ENCODE peak calls at places on chromosomes 3 and 15, in four cellular contexts. S is effector memory CD4-positive, alpha-beta T cell; V is CD8-positive, alpha-beta memory T cell; W is right atrium auricular region. C is an unnamed sample.

GRCh38 chr3:29335438-29335837 is 54.6 kb downstream of the RBMS3 start:
- DNase-seq in S (no peak), V (no peak), W (peak; percentile 89), C (no peak)

GRCh38 chr3:143604849-143605660 is 243.2 kb downstream of the SLC9A9 start:
- DNase-seq in S (no peak), V (no peak), W (no peak), C (no peak)

GRCh38 chr15:80093854-80094418 is 34.5 kb downstream of the ZFAND6 start:
- DNase-seq in S (no peak), V (no peak), W (no peak), C (no peak)

GRCh38 chr3:39990532-39990931 is 181.1 kb downstream of the MYRIP start:
- DNase-seq in S (no peak), V (no peak), W (no peak), C (no peak)

GRCh38 chr3:188264231-188265213 is 110.6 kb downstream of the LPP start:
- DNase-seq in S (no peak), V (no peak), W (peak; percentile 74), C (no peak)

GRCh38 chr3:135694142-135694541 is 271.4 kb upstream of the PPP2R3A start:
- DNase-seq in S (no peak), V (no peak), W (no peak), C (no peak)

GRCh38 chr3:2218375-2218774 is 119.7 kb downstream of the CNTN4 start:
- DNase-seq in S (no peak), V (no peak), W (no peak), C (no peak)

GRCh38 chr15:80512729-80513670 is 108.8 kb downstream of the ARNT2 start:
- DNase-seq in S (no peak), V (no peak), W (no peak), C (no peak)

GRCh38 chr3:30311781-30312180 is 294.6 kb upstream of the TGFBR2 start:
- DNase-seq in S (no peak), V (no peak), W (no peak), C (no peak)

GRCh38 chr3:37715358-37715757 is 146.3 kb upstream of the CTDSPL start:
- DNase-seq in S (no peak), V (no peak), W (no peak), C (no peak)

GRCh38 chr3:189652042-189652441 is 20.9 kb downstream of the TP63 start:
- DNase-seq in S (no peak), V (no peak), W (no peak), C (no peak)

GRCh38 chr3:192482391-192482790 is 244.9 kb downstream of the FGF12 start:
- DNase-seq in S (no peak), V (no peak), W (no peak), C (no peak)

GRCh38 chr3:12910356-12911099 is 69.2 kb upstream of the RPL32 start:
- DNase-seq in S (no peak), V (no peak), W (no peak), C (no peak)

GRCh38 chr15:79970921-79971434 is at the start of gene BCL2A1:
- DNase-seq in S (no peak), V (peak; percentile 70), W (peak; percentile 59), C (peak; percentile 77)

GRCh38 chr3:135637033-135637432 is 328.5 kb upstream of the PPP2R3A start:
- DNase-seq in S (no peak), V (no peak), W (no peak), C (no peak)

GRCh38 chr3:38102073-38102844 is 34.7 kb downstream of the ACAA1 start:
- DNase-seq in S (no peak), V (no peak), W (no peak), C (no peak)

GRCh38 chr3:171833775-171834460 is 9.2 kb upstream of the TMEM212 start:
- DNase-seq in S (no peak), V (no peak), W (no peak), C (no peak)

GRCh38 chr15:89845305-89845893 is 30.7 kb upstream of the ANPEP start:
- DNase-seq in S (no peak), V (no peak), W (no peak), C (no peak)
- H3K4me3 ChIP-seq in S (no peak overlapping the region), V (no peak overlapping the region), W (no peak overlapping the region), C (no peak overlapping the region)

GRCh38 chr3:194389269-194389668 is 9.8 kb downstream of the GP5 start:
- DNase-seq in S (no peak), V (no peak), W (peak; percentile 13), C (no peak)
- H3K27ac ChIP-seq in S (no peak overlapping the region), V (no peak overlapping the region), W (no peak overlapping the region), C (no peak overlapping the region)

DNA sequence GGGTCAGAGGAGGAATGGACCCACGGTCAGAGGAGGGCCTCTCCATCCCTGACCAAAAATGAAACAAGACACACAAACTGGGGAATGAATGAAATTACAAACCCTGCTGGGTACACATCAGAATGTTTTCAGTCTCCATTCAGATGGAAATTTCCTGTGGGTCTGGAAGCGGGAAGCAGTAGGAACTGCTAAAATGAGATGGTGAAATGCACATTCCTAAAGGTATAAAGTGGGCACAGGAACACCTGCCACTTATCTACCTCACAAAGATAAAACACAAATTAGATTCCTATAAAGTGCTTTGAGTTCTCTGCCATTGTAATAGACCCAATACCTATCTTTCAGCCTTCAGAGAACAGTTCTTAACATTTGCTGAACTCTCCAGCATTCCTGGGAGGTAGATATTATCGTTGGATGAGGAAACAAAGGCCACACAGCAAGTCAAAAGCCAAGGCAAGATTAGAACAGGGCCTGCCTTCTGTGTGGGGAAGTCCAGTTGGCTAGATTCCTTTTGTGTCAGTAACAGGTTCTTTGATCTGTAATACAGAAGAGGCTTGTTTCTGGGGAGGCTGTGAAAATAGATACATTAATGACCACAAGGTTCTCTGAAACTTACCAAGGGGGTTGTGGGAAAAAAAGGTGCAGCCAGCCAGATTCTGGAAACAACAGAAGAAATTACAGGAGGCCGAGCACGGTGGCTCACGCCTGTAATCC is 98.4 kb downstream of the IGF2BP2 start:
- DNase-seq in S (no peak), V (no peak), W (no peak), C (no peak)
- H3K4me3 ChIP-seq in S (no peak overlapping the region), V (no peak overlapping the region), W (no peak overlapping the region), C (no peak overlapping the region)

GRCh38 chr3:190886945-190887344 is 24.5 kb upstream of the GMNC start:
- DNase-seq in S (no peak), V (no peak), W (no peak), C (no peak)
- H3K27ac ChIP-seq in S (no peak overlapping the region), V (no peak overlapping the region), W (no peak overlapping the region), C (no peak overlapping the region)

DNA sequence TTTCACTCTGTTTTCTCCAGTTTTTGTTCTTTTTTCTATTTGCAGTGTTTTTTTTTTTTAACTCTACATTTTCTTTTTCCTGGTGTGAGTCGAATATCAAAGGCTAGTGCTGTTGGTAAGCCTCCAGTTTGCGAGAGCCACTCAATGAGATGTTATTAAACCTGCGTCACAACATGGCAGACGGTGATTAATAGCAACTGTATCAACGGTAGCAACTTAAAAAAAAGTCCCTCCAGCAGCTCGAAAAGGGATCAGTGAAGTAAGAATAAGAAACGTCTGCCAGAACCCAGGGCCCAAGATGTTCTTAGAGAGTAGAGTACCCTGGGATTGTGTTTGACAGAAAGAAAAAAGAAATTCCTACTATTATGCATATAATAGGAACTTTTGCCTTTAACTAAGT is 84.1 kb downstream of the MEIS2 start:
- DNase-seq in S (no peak), V (no peak), W (peak; percentile 63), C (no peak)
- H3K4me3 ChIP-seq in S (no peak overlapping the region), V (no peak overlapping the region), W (no peak overlapping the region), C (no peak overlapping the region)

DNA sequence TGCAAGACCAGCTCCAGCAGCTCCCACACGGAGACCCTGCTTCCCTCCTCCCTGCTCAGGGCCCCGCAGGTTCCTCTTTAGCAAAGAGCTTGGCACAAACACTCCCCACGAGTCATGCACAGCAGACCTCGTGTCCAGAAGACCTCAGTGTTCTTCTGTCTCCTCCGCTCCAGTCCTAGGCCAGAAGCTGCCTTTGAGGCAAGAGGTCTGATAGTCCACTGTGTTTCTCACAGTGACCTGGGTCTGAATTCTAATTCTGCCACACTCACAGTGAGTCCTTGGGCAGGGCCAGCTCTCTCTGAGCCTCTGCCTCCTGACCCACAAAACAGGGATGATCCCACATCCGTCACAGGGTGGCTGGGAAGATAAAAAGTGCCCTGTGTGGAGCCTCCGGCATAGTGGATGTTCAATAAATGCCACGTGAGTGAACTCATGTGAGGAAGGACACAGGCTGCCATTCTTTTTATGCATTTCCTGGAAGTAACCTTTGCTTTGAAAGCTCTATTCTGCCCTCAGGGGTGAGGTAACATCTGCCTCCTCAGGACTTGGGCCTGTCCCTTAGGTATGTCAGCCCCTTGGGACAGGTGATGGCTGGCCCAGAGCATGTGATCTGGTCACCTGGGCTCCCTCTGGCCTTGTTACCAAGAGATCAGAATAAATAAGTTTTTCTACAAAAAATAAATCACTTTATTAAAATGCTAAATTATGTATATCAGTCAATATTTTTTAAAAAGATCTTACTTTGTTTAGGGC is 7.6 kb downstream of the RAB6B start:
- DNase-seq in S (no peak), V (no peak), W (peak; percentile 52), C (no peak)
- H3K27ac ChIP-seq in S (no peak overlapping the region), V (no peak overlapping the region), W (no peak overlapping the region), C (no peak overlapping the region)

GRCh38 chr15:42270996-42271395 is 2.0 kb upstream of the GANC start:
- DNase-seq in S (no peak), V (no peak), W (no peak), C (no peak)
- H3K4me3 ChIP-seq in S (no peak overlapping the region), V (no peak overlapping the region), W (no peak overlapping the region), C (no peak overlapping the region)

GRCh38 chr3:54902286-54902685 is 25.6 kb downstream of the LRTM1 start:
- DNase-seq in S (no peak), V (no peak), W (no peak), C (no peak)
- H3K27ac ChIP-seq in S (no peak overlapping the region), V (no peak overlapping the region), W (no peak overlapping the region), C (no peak overlapping the region)

GRCh38 chr15:31332681-31333071 is 6.0 kb downstream of the KLF13 start:
- DNase-seq in S (no peak), V (no peak), W (no peak), C (no peak)

GRCh38 chr15:31333119-31333518 is 6.5 kb downstream of the KLF13 start:
- DNase-seq in S (no peak), V (no peak), W (no peak), C (no peak)

GRCh38 chr15:31331389-31331788 is 4.8 kb downstream of the KLF13 start:
- DNase-seq in S (no peak), V (no peak), W (no peak), C (no peak)

GRCh38 chr15:31330836-31331235 is 4.2 kb downstream of the KLF13 start:
- DNase-seq in S (no peak), V (no peak), W (no peak), C (no peak)

GRCh38 chr15:31332020-31332680 is 5.5 kb downstream of the KLF13 start:
- DNase-seq in S (no peak), V (no peak), W (no peak), C (no peak)
- H3K4me3 ChIP-seq in S (no peak overlapping the region), V (peak overlapping the region; percentile 44), W (no peak overlapping the region), C (peak overlapping the region; percentile 29)

DNA sequence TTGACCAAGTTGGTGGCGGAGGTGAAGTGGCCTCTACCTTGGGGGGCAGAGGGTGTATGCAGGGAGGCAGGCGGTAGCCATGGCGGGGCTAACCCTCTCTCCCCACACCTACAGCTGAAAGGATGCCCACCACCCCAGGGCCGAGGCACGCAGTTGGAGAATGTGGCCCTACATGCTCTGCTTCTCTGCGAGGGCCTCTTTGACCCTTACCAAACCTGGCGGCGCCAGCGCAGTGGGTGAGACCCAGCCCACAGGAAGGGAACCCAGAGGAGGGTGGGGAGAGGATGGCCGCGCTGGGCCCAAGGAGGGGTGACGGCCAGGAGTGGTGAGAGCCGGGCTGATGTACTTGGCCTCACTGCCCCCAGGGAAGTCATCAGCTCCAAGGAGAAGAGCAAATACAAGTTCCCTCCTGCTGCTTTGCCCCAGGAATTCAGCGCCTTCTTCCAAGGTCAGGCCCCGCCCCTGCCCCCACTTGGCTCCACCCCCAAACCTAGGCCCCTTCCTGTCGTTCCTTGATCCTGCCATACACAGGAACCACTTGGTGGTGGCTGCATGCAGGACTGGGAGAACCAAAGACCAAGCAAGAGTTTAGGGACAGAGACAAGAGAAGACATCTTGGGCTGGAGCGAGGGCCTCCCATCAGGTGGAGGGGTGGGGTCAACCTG is 9.8 kb downstream of the NBEAL2 start:
- DNase-seq in S (no peak), V (no peak), W (no peak), C (no peak)
- H3K27ac ChIP-seq in S (no peak overlapping the region), V (peak overlapping the region; percentile 84), W (no peak overlapping the region), C (no peak overlapping the region)